ENCODE peak calls at places on chromosome 3, in six cellular contexts. One of them, this sample, is unnamed.

GRCh38 chr3:31312400-31312799 is 220.3 kb upstream of the STT3B start:
- DNase-seq in activated gamma-delta T cell: no peak
- DNase-seq in adipocyte: no peak
- DNase-seq in stimulated activated CD8-positive, alpha-beta memory T cell treated with anti-CD3 and anti-CD28 coated beads, Interleukin-15, amount 100 ng/mL, for 1 hour: no peak
- DNase-seq in activated CD8-positive, alpha-beta T cell treated with anti-CD3 and anti-CD28 coated beads for 36 hours: no peak
- DNase-seq in T follicular helper cell: no peak
- DNase-seq in this sample: no peak

GRCh38 chr3:13776253-13777050 is 103.4 kb downstream of the WNT7A start:
- DNase-seq in adipocyte: no peak
- DNase-seq in T follicular helper cell: no peak
- DNase-seq in activated CD8-positive, alpha-beta T cell treated with anti-CD3 and anti-CD28 coated beads for 36 hours: no peak
- DNase-seq in stimulated activated CD8-positive, alpha-beta memory T cell treated with anti-CD3 and anti-CD28 coated beads, Interleukin-15, amount 100 ng/mL, for 1 hour: no peak
- DNase-seq in activated gamma-delta T cell: no peak
- DNase-seq in this sample: no peak

GRCh38 chr3:101619734-101620133 is 45.8 kb downstream of the PCNP start:
- DNase-seq in stimulated activated CD8-positive, alpha-beta memory T cell treated with anti-CD3 and anti-CD28 coated beads, Interleukin-15, amount 100 ng/mL, for 1 hour: no peak
- DNase-seq in adipocyte: no peak
- DNase-seq in activated gamma-delta T cell: no peak
- DNase-seq in T follicular helper cell: no peak
- DNase-seq in activated CD8-positive, alpha-beta T cell treated with anti-CD3 and anti-CD28 coated beads for 36 hours: no peak
- DNase-seq in this sample: no peak

GRCh38 chr3:150271578-150271930 is 136.5 kb upstream of the TSC22D2 start:
- DNase-seq in activated gamma-delta T cell: no peak
- DNase-seq in adipocyte: peak; percentile 62
- DNase-seq in activated CD8-positive, alpha-beta T cell treated with anti-CD3 and anti-CD28 coated beads for 36 hours: no peak
- DNase-seq in stimulated activated CD8-positive, alpha-beta memory T cell treated with anti-CD3 and anti-CD28 coated beads, Interleukin-15, amount 100 ng/mL, for 1 hour: no peak
- DNase-seq in T follicular helper cell: no peak
- DNase-seq in this sample: no peak

GRCh38 chr3:126524429-126524988 is 554 bp downstream of the CHST13 start:
- DNase-seq in activated gamma-delta T cell: no peak
- DNase-seq in activated CD8-positive, alpha-beta T cell treated with anti-CD3 and anti-CD28 coated beads for 36 hours: peak; percentile 18
- DNase-seq in T follicular helper cell: no peak
- DNase-seq in adipocyte: no peak
- DNase-seq in stimulated activated CD8-positive, alpha-beta memory T cell treated with anti-CD3 and anti-CD28 coated beads, Interleukin-15, amount 100 ng/mL, for 1 hour: no peak
- DNase-seq in this sample: no peak

GRCh38 chr3:3615533-3615932 is 183.7 kb upstream of the LRRN1 start:
- DNase-seq in stimulated activated CD8-positive, alpha-beta memory T cell treated with anti-CD3 and anti-CD28 coated beads, Interleukin-15, amount 100 ng/mL, for 1 hour: no peak
- DNase-seq in activated CD8-positive, alpha-beta T cell treated with anti-CD3 and anti-CD28 coated beads for 36 hours: no peak
- DNase-seq in T follicular helper cell: no peak
- DNase-seq in activated gamma-delta T cell: no peak
- DNase-seq in adipocyte: no peak
- DNase-seq in this sample: no peak

GRCh38 chr3:131903988-131904415 is 130.8 kb downstream of the CPNE4 start:
- DNase-seq in activated CD8-positive, alpha-beta T cell treated with anti-CD3 and anti-CD28 coated beads for 36 hours: no peak
- DNase-seq in activated gamma-delta T cell: no peak
- DNase-seq in T follicular helper cell: no peak
- DNase-seq in adipocyte: peak; percentile 84
- DNase-seq in stimulated activated CD8-positive, alpha-beta memory T cell treated with anti-CD3 and anti-CD28 coated beads, Interleukin-15, amount 100 ng/mL, for 1 hour: no peak
- DNase-seq in this sample: peak; percentile 14

GRCh38 chr3:59212128-59212764 is 162.4 kb upstream of the CFAP20DC start:
- DNase-seq in activated CD8-positive, alpha-beta T cell treated with anti-CD3 and anti-CD28 coated beads for 36 hours: no peak
- DNase-seq in activated gamma-delta T cell: no peak
- DNase-seq in stimulated activated CD8-positive, alpha-beta memory T cell treated with anti-CD3 and anti-CD28 coated beads, Interleukin-15, amount 100 ng/mL, for 1 hour: no peak
- DNase-seq in adipocyte: peak; percentile 85
- DNase-seq in T follicular helper cell: no peak
- DNase-seq in this sample: no peak

GRCh38 chr3:2957115-2957514 is 153.1 kb downstream of the IL5RA start:
- DNase-seq in stimulated activated CD8-positive, alpha-beta memory T cell treated with anti-CD3 and anti-CD28 coated beads, Interleukin-15, amount 100 ng/mL, for 1 hour: no peak
- DNase-seq in activated CD8-positive, alpha-beta T cell treated with anti-CD3 and anti-CD28 coated beads for 36 hours: no peak
- DNase-seq in adipocyte: no peak
- DNase-seq in T follicular helper cell: no peak
- DNase-seq in activated gamma-delta T cell: no peak
- DNase-seq in this sample: no peak

GRCh38 chr3:46900356-46900755 is 22.8 kb downstream of the PTH1R start:
- DNase-seq in T follicular helper cell: no peak
- DNase-seq in activated CD8-positive, alpha-beta T cell treated with anti-CD3 and anti-CD28 coated beads for 36 hours: no peak
- DNase-seq in adipocyte: no peak
- DNase-seq in activated gamma-delta T cell: no peak
- DNase-seq in stimulated activated CD8-positive, alpha-beta memory T cell treated with anti-CD3 and anti-CD28 coated beads, Interleukin-15, amount 100 ng/mL, for 1 hour: no peak
- DNase-seq in this sample: no peak